ENCODE peak calls at places on chromosomes 16 and 17, in seven cellular contexts. One of them, this sample, is unnamed. For H3K4me1, the result is how much of the 10 kb centered on the place peaks cover.

GRCh38 chr16:69522732-69523404 is 42.9 kb upstream of the NFAT5 start:
- DNase-seq in tibial artery: no peak
- DNase-seq in BE2C: peak
- DNase-seq in DND-41: peak
- DNase-seq in vagina: no peak
- DNase-seq in upper lobe of left lung: no peak
- DNase-seq in cardiac muscle cell: no peak
- DNase-seq in this sample: no peak

GRCh38 chr17:3583456-3583855 is 25.8 kb downstream of the TRPV1 start:
- DNase-seq in tibial artery: no peak
- DNase-seq in BE2C: no peak
- DNase-seq in DND-41: no peak
- DNase-seq in vagina: no peak
- DNase-seq in upper lobe of left lung: no peak
- DNase-seq in cardiac muscle cell: no peak
- DNase-seq in this sample: no peak

GRCh38 chr17:5485270-5486205 is at the start of gene DERL2:
- DNase-seq in tibial artery: no peak
- DNase-seq in BE2C: no peak
- DNase-seq in DND-41: no peak
- DNase-seq in vagina: no peak
- DNase-seq in upper lobe of left lung: no peak
- DNase-seq in cardiac muscle cell: no peak
- DNase-seq in this sample: no peak

GRCh38 chr16:2816751-2817495 is at the start of gene PRSS21:
- DNase-seq in tibial artery: no peak
- DNase-seq in BE2C: no peak
- DNase-seq in DND-41: no peak
- DNase-seq in vagina: no peak
- DNase-seq in upper lobe of left lung: no peak
- DNase-seq in cardiac muscle cell: no peak
- DNase-seq in this sample: no peak

GRCh38 chr17:74244543-74244942 is 29.5 kb upstream of the DNAI2 start:
- DNase-seq in tibial artery: no peak
- DNase-seq in BE2C: no peak
- DNase-seq in DND-41: no peak
- DNase-seq in vagina: no peak
- DNase-seq in upper lobe of left lung: peak
- DNase-seq in cardiac muscle cell: no peak
- DNase-seq in this sample: no peak

GRCh38 chr17:77233127-77233526 is 92.4 kb downstream of the SEC14L1 start:
- DNase-seq in tibial artery: no peak
- DNase-seq in BE2C: no peak
- DNase-seq in DND-41: no peak
- DNase-seq in vagina: no peak
- DNase-seq in upper lobe of left lung: no peak
- DNase-seq in cardiac muscle cell: no peak
- DNase-seq in this sample: no peak

GRCh38 chr16:89581045-89581695 is 5.6 kb downstream of the CPNE7 start:
- DNase-seq in tibial artery: no peak
- DNase-seq in BE2C: no peak
- DNase-seq in DND-41: no peak
- DNase-seq in vagina: no peak
- DNase-seq in upper lobe of left lung: no peak
- DNase-seq in cardiac muscle cell: no peak
- DNase-seq in this sample: no peak

GRCh38 chr17:32960815-32961214 is 30.8 kb upstream of the SPACA3 start:
- DNase-seq in tibial artery: no peak
- DNase-seq in BE2C: no peak
- DNase-seq in DND-41: no peak
- DNase-seq in vagina: no peak
- DNase-seq in upper lobe of left lung: no peak
- DNase-seq in cardiac muscle cell: no peak
- DNase-seq in this sample: no peak

GRCh38 chr17:4074831-4075495 is 67.9 kb downstream of the ZZEF1 start:
- DNase-seq in tibial artery: no peak
- DNase-seq in BE2C: peak
- DNase-seq in DND-41: peak
- DNase-seq in vagina: no peak
- DNase-seq in upper lobe of left lung: no peak
- DNase-seq in cardiac muscle cell: peak
- DNase-seq in this sample: no peak

GRCh38 chr16:51402785-51403184 is 251.7 kb upstream of the SALL1 start:
- DNase-seq in tibial artery: no peak
- DNase-seq in BE2C: no peak
- DNase-seq in DND-41: no peak
- DNase-seq in vagina: no peak
- DNase-seq in upper lobe of left lung: no peak
- DNase-seq in cardiac muscle cell: no peak
- DNase-seq in this sample: no peak

GRCh38 chr16:88315543-88316105 is 67.1 kb upstream of the ZNF469 start:
- DNase-seq in tibial artery: no peak
- DNase-seq in BE2C: peak
- DNase-seq in DND-41: no peak
- DNase-seq in vagina: no peak
- DNase-seq in upper lobe of left lung: no peak
- DNase-seq in cardiac muscle cell: no peak
- DNase-seq in this sample: peak

GRCh38 chr17:37605813-37606505 is 3.3 kb downstream of the SYNRG start:
- DNase-seq in tibial artery: no peak
- DNase-seq in BE2C: no peak
- DNase-seq in DND-41: peak
- DNase-seq in vagina: no peak
- DNase-seq in upper lobe of left lung: peak
- DNase-seq in cardiac muscle cell: no peak
- DNase-seq in this sample: no peak

GRCh38 chr16:10749680-10750035 is 6.0 kb downstream of the NUBP1 start:
- DNase-seq in tibial artery: no peak
- DNase-seq in BE2C: no peak
- DNase-seq in DND-41: no peak
- DNase-seq in vagina: no peak
- DNase-seq in upper lobe of left lung: no peak
- DNase-seq in cardiac muscle cell: no peak
- DNase-seq in this sample: no peak

GRCh38 chr16:89110641-89111040 is 17.0 kb downstream of the ACSF3 start:
- DNase-seq in tibial artery: no peak
- DNase-seq in BE2C: no peak
- DNase-seq in DND-41: no peak
- DNase-seq in vagina: no peak
- DNase-seq in upper lobe of left lung: no peak
- DNase-seq in cardiac muscle cell: no peak
- DNase-seq in this sample: no peak

GRCh38 chr16:74922150-74923138 is 62.5 kb downstream of the WDR59 start:
- DNase-seq in tibial artery: no peak
- DNase-seq in BE2C: no peak
- DNase-seq in DND-41: no peak
- DNase-seq in vagina: no peak
- DNase-seq in upper lobe of left lung: peak
- DNase-seq in cardiac muscle cell: no peak
- DNase-seq in this sample: no peak

GRCh38 chr16:66921758-66922450 is 3.2 kb upstream of the CDH16 start:
- DNase-seq in tibial artery: no peak
- DNase-seq in BE2C: no peak
- DNase-seq in DND-41: no peak
- DNase-seq in vagina: no peak
- DNase-seq in upper lobe of left lung: no peak
- DNase-seq in cardiac muscle cell: no peak
- DNase-seq in this sample: no peak

GRCh38 chr17:29930399-29931010 is 477 bp upstream of the SSH2 start:
- DNase-seq in tibial artery: no peak
- DNase-seq in BE2C: no peak
- DNase-seq in DND-41: no peak
- DNase-seq in vagina: peak
- DNase-seq in upper lobe of left lung: peak
- DNase-seq in cardiac muscle cell: peak
- DNase-seq in this sample: no peak

GRCh38 chr17:9272506-9272905 is 251.2 kb downstream of the NTN1 start:
- DNase-seq in tibial artery: no peak
- DNase-seq in BE2C: no peak
- DNase-seq in DND-41: no peak
- DNase-seq in vagina: no peak
- DNase-seq in upper lobe of left lung: no peak
- DNase-seq in cardiac muscle cell: no peak
- DNase-seq in this sample: no peak

GRCh38 chr16:46916980-46917379 is 32.8 kb downstream of the GPT2 start:
- DNase-seq in tibial artery: no peak
- DNase-seq in BE2C: peak
- DNase-seq in DND-41: peak
- DNase-seq in vagina: no peak
- DNase-seq in upper lobe of left lung: no peak
- DNase-seq in cardiac muscle cell: no peak
- DNase-seq in this sample: no peak

GRCh38 chr17:56830726-56831363 is 2.9 kb downstream of the C17orf67 start:
- DNase-seq in tibial artery: no peak
- DNase-seq in BE2C: no peak
- DNase-seq in DND-41: no peak
- DNase-seq in vagina: no peak
- DNase-seq in upper lobe of left lung: no peak
- DNase-seq in cardiac muscle cell: no peak
- DNase-seq in this sample: no peak

GRCh38 chr16:9165601-9166220 is 74.3 kb downstream of the HAPSTR1 start:
- DNase-seq in tibial artery: no peak
- DNase-seq in BE2C: no peak
- DNase-seq in DND-41: no peak
- DNase-seq in vagina: no peak
- DNase-seq in upper lobe of left lung: no peak
- DNase-seq in cardiac muscle cell: no peak
- DNase-seq in this sample: no peak

GRCh38 chr16:1674751-1675664 is 3.1 kb upstream of the JPT2 start:
- DNase-seq in tibial artery: no peak
- DNase-seq in BE2C: no peak
- DNase-seq in DND-41: no peak
- DNase-seq in vagina: no peak
- DNase-seq in upper lobe of left lung: no peak
- DNase-seq in cardiac muscle cell: no peak
- DNase-seq in this sample: no peak

GRCh38 chr17:80071116-80071980 is 30.0 kb upstream of the GAA start:
- DNase-seq in tibial artery: peak
- DNase-seq in BE2C: no peak
- DNase-seq in DND-41: no peak
- DNase-seq in vagina: no peak
- DNase-seq in upper lobe of left lung: no peak
- DNase-seq in cardiac muscle cell: no peak
- DNase-seq in this sample: peak

DNA sequence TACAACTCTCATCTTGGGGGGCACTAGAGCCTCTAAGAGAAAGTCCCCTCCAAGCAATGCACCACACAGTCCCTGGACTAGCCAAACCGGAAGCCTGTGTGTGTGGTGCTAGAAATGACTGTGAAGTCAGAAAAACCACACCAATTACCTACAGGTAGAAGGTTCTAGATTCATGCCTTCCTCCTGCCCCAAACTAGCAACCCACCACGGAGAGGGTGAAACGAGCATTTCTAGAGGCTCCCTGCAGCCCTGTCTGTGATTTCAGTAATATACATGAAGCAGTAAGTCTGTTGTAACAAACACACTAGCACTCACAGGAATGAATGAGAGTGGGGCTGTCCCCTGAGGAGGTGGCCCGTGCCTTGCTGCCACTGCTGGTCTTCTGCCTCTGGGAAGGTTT is 13.6 kb downstream of the ZFHX3 start:
- DNase-seq in tibial artery: no peak
- DNase-seq in BE2C: no peak
- DNase-seq in DND-41: no peak
- DNase-seq in vagina: no peak
- DNase-seq in upper lobe of left lung: no peak
- DNase-seq in cardiac muscle cell: no peak
- DNase-seq in this sample: no peak
- H3K4me1 ChIP-seq in tibial artery: under half
- H3K4me1 ChIP-seq in BE2C: under half
- H3K4me1 ChIP-seq in DND-41: under half
- H3K4me1 ChIP-seq in vagina: under half
- H3K4me1 ChIP-seq in upper lobe of left lung: under half
- H3K4me1 ChIP-seq in cardiac muscle cell: half or more
- H3K4me1 ChIP-seq in this sample: half or more

GRCh38 chr16:55322327-55322726 is 1.7 kb upstream of the IRX6 start:
- DNase-seq in tibial artery: no peak
- DNase-seq in BE2C: no peak
- DNase-seq in DND-41: no peak
- DNase-seq in vagina: no peak
- DNase-seq in upper lobe of left lung: no peak
- DNase-seq in cardiac muscle cell: no peak
- DNase-seq in this sample: no peak

GRCh38 chr16:55324491-55325447 is 766 bp downstream of the IRX6 start:
- DNase-seq in tibial artery: no peak
- DNase-seq in BE2C: peak
- DNase-seq in DND-41: no peak
- DNase-seq in vagina: peak
- DNase-seq in upper lobe of left lung: peak
- DNase-seq in cardiac muscle cell: no peak
- DNase-seq in this sample: no peak

GRCh38 chr16:55325458-55326109 is 1.6 kb downstream of the IRX6 start:
- DNase-seq in tibial artery: no peak
- DNase-seq in BE2C: no peak
- DNase-seq in DND-41: no peak
- DNase-seq in vagina: no peak
- DNase-seq in upper lobe of left lung: no peak
- DNase-seq in cardiac muscle cell: no peak
- DNase-seq in this sample: no peak

GRCh38 chr16:55326261-55326802 is 2.3 kb downstream of the IRX6 start:
- DNase-seq in tibial artery: no peak
- DNase-seq in BE2C: no peak
- DNase-seq in DND-41: no peak
- DNase-seq in vagina: no peak
- DNase-seq in upper lobe of left lung: no peak
- DNase-seq in cardiac muscle cell: no peak
- DNase-seq in this sample: no peak

GRCh38 chr16:55323637-55324490 is at the start of gene IRX6:
- DNase-seq in tibial artery: peak
- DNase-seq in BE2C: peak
- DNase-seq in DND-41: no peak
- DNase-seq in vagina: peak
- DNase-seq in upper lobe of left lung: peak
- DNase-seq in cardiac muscle cell: peak
- DNase-seq in this sample: peak
- H3K4me1 ChIP-seq in tibial artery: under half
- H3K4me1 ChIP-seq in BE2C: under half
- H3K4me1 ChIP-seq in DND-41: under half
- H3K4me1 ChIP-seq in vagina: under half
- H3K4me1 ChIP-seq in upper lobe of left lung: under half
- H3K4me1 ChIP-seq in cardiac muscle cell: under half
- H3K4me1 ChIP-seq in this sample: under half

DNA sequence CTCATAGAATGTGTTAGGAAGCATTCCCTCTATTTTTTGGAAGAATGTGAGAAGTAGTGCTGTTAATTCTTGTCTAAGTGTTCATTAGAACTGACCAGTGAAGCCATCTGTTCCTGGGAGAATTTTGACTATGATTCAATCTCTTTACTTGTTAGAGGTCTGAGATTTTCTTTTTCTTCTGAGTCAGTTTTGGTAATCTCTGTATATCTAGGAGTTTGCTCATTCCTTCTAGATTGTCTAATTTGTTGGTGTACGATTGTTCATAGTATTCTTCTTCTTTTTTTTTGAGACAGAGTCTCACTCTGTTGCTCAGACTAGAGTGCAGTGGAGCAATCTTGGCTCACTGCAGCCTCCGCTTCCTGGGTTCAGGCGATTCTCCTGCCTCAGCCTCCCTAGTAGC is 20.4 kb downstream of the NFATC3 start:
- DNase-seq in tibial artery: no peak
- DNase-seq in BE2C: no peak
- DNase-seq in DND-41: no peak
- DNase-seq in vagina: no peak
- DNase-seq in upper lobe of left lung: no peak
- DNase-seq in cardiac muscle cell: no peak
- DNase-seq in this sample: no peak
- H3K4me1 ChIP-seq in tibial artery: under half
- H3K4me1 ChIP-seq in BE2C: under half
- H3K4me1 ChIP-seq in DND-41: under half
- H3K4me1 ChIP-seq in vagina: under half
- H3K4me1 ChIP-seq in upper lobe of left lung: under half
- H3K4me1 ChIP-seq in cardiac muscle cell: under half
- H3K4me1 ChIP-seq in this sample: under half

GRCh38 chr17:46193246-46193625 is at the start of gene KANSL1:
- DNase-seq in tibial artery: peak
- DNase-seq in BE2C: peak
- DNase-seq in DND-41: peak
- DNase-seq in vagina: no peak
- DNase-seq in upper lobe of left lung: peak
- DNase-seq in cardiac muscle cell: peak
- DNase-seq in this sample: peak
- H3K4me1 ChIP-seq in tibial artery: under half
- H3K4me1 ChIP-seq in BE2C: under half
- H3K4me1 ChIP-seq in DND-41: half or more
- H3K4me1 ChIP-seq in vagina: under half
- H3K4me1 ChIP-seq in upper lobe of left lung: under half
- H3K4me1 ChIP-seq in cardiac muscle cell: under half
- H3K4me1 ChIP-seq in this sample: half or more